ENCODE peak calls at places on chromosomes 5 and 9, in four cellular contexts. R is tibial artery, V is A549, C is IMR-90. J is an unnamed sample.

GRCh38 chr5:42951847-42952411 is 88.2 kb downstream of the ANXA2R start:
- DNase-seq in R (no peak), V (no peak), C (peak; percentile 22), J (no peak)

GRCh38 chr9:98861881-98862501 is 54.5 kb downstream of the GALNT12 start:
- DNase-seq in R (peak; percentile 70), V (peak; percentile 52), C (peak; percentile 83), J (no peak)

GRCh38 chr9:109447329-109448076 is 50.6 kb downstream of the PTPN3 start:
- DNase-seq in R (no peak), V (no peak), C (no peak), J (no peak)

GRCh38 chr5:130400091-130400490 is 495.8 kb downstream of the CHSY3 start:
- DNase-seq in R (no peak), V (peak; percentile 52), C (no peak), J (no peak)

GRCh38 chr5:51650824-51651223 is 267.6 kb downstream of the ISL1 start:
- DNase-seq in R (no peak), V (no peak), C (no peak), J (no peak)

GRCh38 chr9:137138701-137139467 is at the start of gene GRIN1:
- DNase-seq in R (no peak), V (no peak), C (no peak), J (no peak)

GRCh38 chr9:111037744-111038335 is 430 bp downstream of the LPAR1 start:
- DNase-seq in R (peak; percentile 25), V (peak; percentile 43), C (peak; percentile 27), J (no peak)

GRCh38 chr9:125486576-125486975 is 220.4 kb downstream of the MAPKAP1 start:
- DNase-seq in R (peak; percentile 45), V (no peak), C (no peak), J (no peak)

GRCh38 chr5:10045376-10045775 is 204.3 kb downstream of the ATPSCKMT start:
- DNase-seq in R (no peak), V (no peak), C (no peak), J (no peak)

GRCh38 chr9:7946458-7946857 is 146.9 kb upstream of the DMAC1 start:
- DNase-seq in R (no peak), V (no peak), C (no peak), J (no peak)

GRCh38 chr9:20981486-20981885 is 50.0 kb downstream of the HACD4 start:
- DNase-seq in R (no peak), V (peak; percentile 11), C (peak; percentile 88), J (no peak)

GRCh38 chr5:56649569-56649968 is 165.8 kb upstream of the MAP3K1 start:
- DNase-seq in R (no peak), V (no peak), C (peak; percentile 33), J (no peak)

GRCh38 chr5:158979749-158980521 is 119.8 kb downstream of the EBF1 start:
- DNase-seq in R (peak; percentile 82), V (peak; percentile 50), C (peak; percentile 29), J (no peak)
- H3K4me3 ChIP-seq in R (peak overlapping the region; percentile 33), V (peak overlapping the region; percentile 48), C (peak overlapping the region; percentile 33), J (peak overlapping the region; percentile 28)

GRCh38 chr5:82470185-82470584 is 192.0 kb upstream of the RPS23 start:
- DNase-seq in R (no peak), V (no peak), C (no peak), J (no peak)

GRCh38 chr5:82465235-82465634 is 187.1 kb upstream of the RPS23 start:
- DNase-seq in R (no peak), V (no peak), C (no peak), J (no peak)

GRCh38 chr5:82467006-82467561 is 188.9 kb upstream of the RPS23 start:
- DNase-seq in R (peak; percentile 46), V (no peak), C (no peak), J (no peak)
- H3K4me3 ChIP-seq in R (no peak overlapping the region), V (no peak overlapping the region), C (no peak overlapping the region), J (peak overlapping the region; percentile 51)

GRCh38 chr5:83590966-83591365 is 119.4 kb downstream of the VCAN start:
- DNase-seq in R (no peak), V (no peak), C (no peak), J (no peak)

GRCh38 chr5:83586874-83587776 is 115.6 kb downstream of the VCAN start:
- DNase-seq in R (no peak), V (no peak), C (peak; percentile 68), J (no peak)

GRCh38 chr5:83583859-83584258 is 112.3 kb downstream of the VCAN start:
- DNase-seq in R (no peak), V (no peak), C (peak; percentile 82), J (no peak)

GRCh38 chr5:83595217-83595616 is 123.7 kb downstream of the VCAN start:
- DNase-seq in R (no peak), V (no peak), C (no peak), J (no peak)

GRCh38 chr5:83589786-83590185 is 118.2 kb downstream of the VCAN start:
- DNase-seq in R (no peak), V (no peak), C (no peak), J (no peak)
- H3K4me3 ChIP-seq in R (no peak overlapping the region), V (no peak overlapping the region), C (no peak overlapping the region), J (no peak overlapping the region)

GRCh38 chr5:79857692-79858091 is 133.4 kb downstream of the MTX3 start:
- DNase-seq in R (no peak), V (no peak), C (no peak), J (no peak)
- H3K4me3 ChIP-seq in R (no peak overlapping the region), V (no peak overlapping the region), C (no peak overlapping the region), J (no peak overlapping the region)

DNA sequence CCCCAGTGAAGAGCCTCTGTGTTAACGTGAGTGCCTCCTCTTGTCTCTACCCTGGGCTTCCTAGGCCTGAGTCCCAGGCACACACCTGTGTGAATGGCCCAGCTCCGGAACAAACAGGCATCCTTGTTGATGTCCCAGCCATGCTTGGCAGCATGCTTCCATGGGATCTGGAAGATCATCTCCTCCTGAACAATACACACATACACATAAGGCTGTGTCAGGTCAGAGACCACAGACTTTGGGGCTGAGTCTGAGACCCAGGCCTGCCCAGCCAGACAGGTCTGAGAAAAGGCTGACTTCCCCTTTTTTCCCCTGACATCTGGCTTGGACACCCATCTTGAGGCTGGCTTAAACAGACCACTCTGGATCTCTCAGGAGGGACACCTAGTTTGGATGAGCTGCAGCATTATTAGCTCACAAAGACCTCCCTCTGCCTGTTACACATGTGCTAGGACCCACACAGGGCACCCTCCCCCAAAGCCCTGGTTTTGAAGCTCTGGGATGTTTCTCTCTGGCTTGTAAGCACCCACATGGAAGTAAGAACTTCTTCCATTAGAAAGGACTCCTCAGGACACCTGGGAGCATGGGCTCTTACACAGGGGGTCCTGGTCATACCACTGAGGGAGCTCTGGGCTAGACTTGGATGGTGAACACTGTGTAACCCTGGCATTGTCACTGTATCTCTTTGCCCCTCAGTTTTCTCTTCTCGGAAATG is 2.6 kb downstream of the IRF1 start:
- DNase-seq in R (no peak), V (no peak), C (no peak), J (no peak)
- H3K4me3 ChIP-seq in R (no peak overlapping the region), V (no peak overlapping the region), C (no peak overlapping the region), J (peak overlapping the region; percentile 94)

GRCh38 chr5:74433255-74434123 is 207.0 kb downstream of the ENC1 start:
- DNase-seq in R (no peak), V (no peak), C (peak; percentile 22), J (no peak)

GRCh38 chr5:74430910-74431309 is 209.6 kb downstream of the ENC1 start:
- DNase-seq in R (no peak), V (no peak), C (no peak), J (no peak)

GRCh38 chr5:74432240-74432639 is 208.3 kb downstream of the ENC1 start:
- DNase-seq in R (no peak), V (no peak), C (no peak), J (no peak)

GRCh38 chr5:74429495-74429894 is 211.0 kb downstream of the ENC1 start:
- DNase-seq in R (no peak), V (no peak), C (no peak), J (no peak)

DNA sequence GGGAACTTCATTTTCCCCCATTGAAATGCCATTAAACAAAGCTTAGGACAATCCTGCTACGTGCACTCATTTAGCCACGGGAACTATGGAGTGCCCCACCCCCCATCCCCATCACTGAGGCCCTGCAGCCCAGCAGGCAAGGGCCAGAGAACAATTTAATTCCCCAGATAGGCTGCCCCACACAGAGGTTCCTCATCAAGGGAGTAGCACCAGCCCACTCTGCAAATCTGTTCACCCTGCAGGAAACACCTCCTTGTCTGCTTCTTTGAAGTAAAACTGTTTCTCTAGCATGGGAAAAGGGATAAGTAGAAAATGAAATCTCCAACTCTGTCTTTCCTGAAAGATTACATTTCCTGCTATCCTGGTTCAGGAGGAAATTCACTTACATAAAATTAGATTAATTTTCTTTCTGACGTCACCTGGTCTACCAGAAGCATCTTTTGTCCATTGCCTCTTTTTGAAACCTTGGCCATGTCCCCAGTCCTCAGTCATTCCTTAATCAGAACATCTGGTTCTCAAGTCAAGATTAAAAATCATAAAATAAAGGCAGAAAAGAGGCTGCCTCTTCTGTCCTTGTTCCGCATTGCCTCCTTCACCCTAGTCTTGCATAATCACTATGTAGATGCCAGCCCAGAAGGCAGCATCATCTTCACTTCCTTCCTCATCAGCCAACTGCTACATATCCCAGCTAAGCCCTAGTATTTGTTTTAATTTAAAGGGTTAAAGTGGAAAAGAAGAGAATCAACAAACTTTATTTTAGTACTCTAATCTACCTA is 206.2 kb downstream of the ENC1 start:
- DNase-seq in R (peak; percentile 27), V (no peak), C (no peak), J (no peak)
- H3K4me3 ChIP-seq in R (no peak overlapping the region), V (no peak overlapping the region), C (no peak overlapping the region), J (no peak overlapping the region)

GRCh38 chr5:147613359-147613758 is 103.5 kb upstream of the DPYSL3 start:
- DNase-seq in R (no peak), V (no peak), C (peak; percentile 49), J (no peak)
- H3K4me3 ChIP-seq in R (no peak overlapping the region), V (no peak overlapping the region), C (no peak overlapping the region), J (no peak overlapping the region)

GRCh38 chr5:53817183-53817582 is 256.7 kb downstream of the NDUFS4 start:
- DNase-seq in R (no peak), V (no peak), C (peak; percentile 10), J (no peak)
- H3K4me3 ChIP-seq in R (no peak overlapping the region), V (no peak overlapping the region), C (no peak overlapping the region), J (no peak overlapping the region)